ENCODE peak calls at places on chromosomes 4 and X, in eight cellular contexts. One of them, this sample, is unnamed.

GRCh38 chr4:41851621-41852020 is 83.6 kb upstream of the TMEM33 start:
- ATAC-seq in left lung: no peak
- ATAC-seq in right cardiac atrium: no peak
- ATAC-seq in T-cell: no peak
- ATAC-seq in Panc1: no peak
- ATAC-seq in upper lobe of right lung: no peak
- ATAC-seq in body of pancreas: no peak
- ATAC-seq in activated CD8-positive, alpha-beta T cell treated with anti-CD3 and anti-CD28 coated beads, Interleukin-2, amount 10 ng/mL, durations not matched to agents 7 days and 5 days: no peak
- ATAC-seq in this sample: no peak

GRCh38 chr4:149291463-149291862 is 524.2 kb downstream of the IQCM start:
- ATAC-seq in T-cell: no peak
- ATAC-seq in left lung: no peak
- ATAC-seq in upper lobe of right lung: no peak
- ATAC-seq in Panc1: no peak
- ATAC-seq in activated CD8-positive, alpha-beta T cell treated with anti-CD3 and anti-CD28 coated beads, Interleukin-2, amount 10 ng/mL, durations not matched to agents 7 days and 5 days: no peak
- ATAC-seq in body of pancreas: no peak
- ATAC-seq in right cardiac atrium: no peak
- ATAC-seq in this sample: no peak

GRCh38 chr4:168840386-168840763 is 169.7 kb downstream of the CBR4 start:
- ATAC-seq in body of pancreas: no peak
- ATAC-seq in upper lobe of right lung: no peak
- ATAC-seq in left lung: no peak
- ATAC-seq in T-cell: no peak
- ATAC-seq in activated CD8-positive, alpha-beta T cell treated with anti-CD3 and anti-CD28 coated beads, Interleukin-2, amount 10 ng/mL, durations not matched to agents 7 days and 5 days: no peak
- ATAC-seq in right cardiac atrium: peak
- ATAC-seq in Panc1: no peak
- ATAC-seq in this sample: no peak

GRCh38 chr4:37889849-37890500 is 909 bp upstream of the TBC1D1 start:
- ATAC-seq in upper lobe of right lung: peak
- ATAC-seq in body of pancreas: peak
- ATAC-seq in T-cell: no peak
- ATAC-seq in left lung: peak
- ATAC-seq in activated CD8-positive, alpha-beta T cell treated with anti-CD3 and anti-CD28 coated beads, Interleukin-2, amount 10 ng/mL, durations not matched to agents 7 days and 5 days: no peak
- ATAC-seq in right cardiac atrium: peak
- ATAC-seq in Panc1: peak
- ATAC-seq in this sample: no peak

GRCh38 chrX:118484216-118484903 is 11.3 kb upstream of the DOCK11 start:
- ATAC-seq in T-cell: no peak
- ATAC-seq in body of pancreas: no peak
- ATAC-seq in upper lobe of right lung: peak
- ATAC-seq in Panc1: no peak
- ATAC-seq in right cardiac atrium: no peak
- ATAC-seq in activated CD8-positive, alpha-beta T cell treated with anti-CD3 and anti-CD28 coated beads, Interleukin-2, amount 10 ng/mL, durations not matched to agents 7 days and 5 days: no peak
- ATAC-seq in left lung: peak
- ATAC-seq in this sample: no peak

GRCh38 chrX:150446151-150446550 is 83.0 kb downstream of the MAMLD1 start:
- ATAC-seq in right cardiac atrium: peak
- ATAC-seq in activated CD8-positive, alpha-beta T cell treated with anti-CD3 and anti-CD28 coated beads, Interleukin-2, amount 10 ng/mL, durations not matched to agents 7 days and 5 days: no peak
- ATAC-seq in T-cell: no peak
- ATAC-seq in upper lobe of right lung: peak
- ATAC-seq in Panc1: no peak
- ATAC-seq in body of pancreas: no peak
- ATAC-seq in left lung: peak
- ATAC-seq in this sample: no peak

GRCh38 chr4:108466936-108467902 is 153.2 kb upstream of the RPL34 start:
- ATAC-seq in left lung: peak
- ATAC-seq in body of pancreas: no peak
- ATAC-seq in activated CD8-positive, alpha-beta T cell treated with anti-CD3 and anti-CD28 coated beads, Interleukin-2, amount 10 ng/mL, durations not matched to agents 7 days and 5 days: peak
- ATAC-seq in Panc1: no peak
- ATAC-seq in T-cell: peak
- ATAC-seq in upper lobe of right lung: no peak
- ATAC-seq in right cardiac atrium: no peak
- ATAC-seq in this sample: peak

GRCh38 chr4:130738233-130738632 is 1642.3 kb downstream of the C4orf33 start:
- ATAC-seq in body of pancreas: no peak
- ATAC-seq in upper lobe of right lung: no peak
- ATAC-seq in T-cell: no peak
- ATAC-seq in Panc1: no peak
- ATAC-seq in right cardiac atrium: peak
- ATAC-seq in activated CD8-positive, alpha-beta T cell treated with anti-CD3 and anti-CD28 coated beads, Interleukin-2, amount 10 ng/mL, durations not matched to agents 7 days and 5 days: no peak
- ATAC-seq in left lung: no peak
- ATAC-seq in this sample: no peak

GRCh38 chrX:109270580-109271484 is 211.1 kb downstream of the GUCY2F start:
- ATAC-seq in upper lobe of right lung: peak
- ATAC-seq in right cardiac atrium: no peak
- ATAC-seq in Panc1: no peak
- ATAC-seq in left lung: peak
- ATAC-seq in body of pancreas: no peak
- ATAC-seq in activated CD8-positive, alpha-beta T cell treated with anti-CD3 and anti-CD28 coated beads, Interleukin-2, amount 10 ng/mL, durations not matched to agents 7 days and 5 days: no peak
- ATAC-seq in T-cell: no peak
- ATAC-seq in this sample: peak

GRCh38 chr4:88018471-88018870 is 11.0 kb downstream of the PKD2 start:
- ATAC-seq in T-cell: no peak
- ATAC-seq in left lung: peak
- ATAC-seq in Panc1: no peak
- ATAC-seq in upper lobe of right lung: no peak
- ATAC-seq in right cardiac atrium: peak
- ATAC-seq in activated CD8-positive, alpha-beta T cell treated with anti-CD3 and anti-CD28 coated beads, Interleukin-2, amount 10 ng/mL, durations not matched to agents 7 days and 5 days: no peak
- ATAC-seq in body of pancreas: peak
- ATAC-seq in this sample: no peak

GRCh38 chr4:125132281-125132680 is 182.5 kb upstream of the FAT4 start:
- ATAC-seq in activated CD8-positive, alpha-beta T cell treated with anti-CD3 and anti-CD28 coated beads, Interleukin-2, amount 10 ng/mL, durations not matched to agents 7 days and 5 days: no peak
- ATAC-seq in upper lobe of right lung: no peak
- ATAC-seq in T-cell: no peak
- ATAC-seq in Panc1: no peak
- ATAC-seq in body of pancreas: no peak
- ATAC-seq in right cardiac atrium: no peak
- ATAC-seq in left lung: no peak
- ATAC-seq in this sample: no peak

GRCh38 chr4:146059153-146059552 is 116.4 kb upstream of the LSM6 start:
- ATAC-seq in Panc1: no peak
- ATAC-seq in left lung: no peak
- ATAC-seq in T-cell: no peak
- ATAC-seq in body of pancreas: no peak
- ATAC-seq in activated CD8-positive, alpha-beta T cell treated with anti-CD3 and anti-CD28 coated beads, Interleukin-2, amount 10 ng/mL, durations not matched to agents 7 days and 5 days: no peak
- ATAC-seq in right cardiac atrium: no peak
- ATAC-seq in upper lobe of right lung: peak
- ATAC-seq in this sample: no peak

GRCh38 chrX:75963774-75964173 is 178.7 kb upstream of the MAGEE2 start:
- ATAC-seq in body of pancreas: no peak
- ATAC-seq in upper lobe of right lung: no peak
- ATAC-seq in activated CD8-positive, alpha-beta T cell treated with anti-CD3 and anti-CD28 coated beads, Interleukin-2, amount 10 ng/mL, durations not matched to agents 7 days and 5 days: no peak
- ATAC-seq in T-cell: no peak
- ATAC-seq in left lung: no peak
- ATAC-seq in right cardiac atrium: no peak
- ATAC-seq in Panc1: no peak
- ATAC-seq in this sample: no peak

GRCh38 chr4:83217721-83218522 is 66.7 kb downstream of the COQ2 start:
- ATAC-seq in upper lobe of right lung: peak
- ATAC-seq in body of pancreas: peak
- ATAC-seq in T-cell: peak
- ATAC-seq in right cardiac atrium: peak
- ATAC-seq in Panc1: peak
- ATAC-seq in left lung: peak
- ATAC-seq in activated CD8-positive, alpha-beta T cell treated with anti-CD3 and anti-CD28 coated beads, Interleukin-2, amount 10 ng/mL, durations not matched to agents 7 days and 5 days: peak
- ATAC-seq in this sample: peak

GRCh38 chrX:68681443-68681941 is 34.0 kb downstream of the STARD8 start:
- ATAC-seq in left lung: no peak
- ATAC-seq in activated CD8-positive, alpha-beta T cell treated with anti-CD3 and anti-CD28 coated beads, Interleukin-2, amount 10 ng/mL, durations not matched to agents 7 days and 5 days: no peak
- ATAC-seq in T-cell: no peak
- ATAC-seq in Panc1: no peak
- ATAC-seq in right cardiac atrium: peak
- ATAC-seq in upper lobe of right lung: no peak
- ATAC-seq in body of pancreas: no peak
- ATAC-seq in this sample: peak

GRCh38 chr4:52172166-52172565 is 121.1 kb downstream of the SPATA18 start:
- ATAC-seq in upper lobe of right lung: no peak
- ATAC-seq in activated CD8-positive, alpha-beta T cell treated with anti-CD3 and anti-CD28 coated beads, Interleukin-2, amount 10 ng/mL, durations not matched to agents 7 days and 5 days: no peak
- ATAC-seq in body of pancreas: no peak
- ATAC-seq in T-cell: no peak
- ATAC-seq in Panc1: no peak
- ATAC-seq in left lung: no peak
- ATAC-seq in right cardiac atrium: no peak
- ATAC-seq in this sample: no peak

GRCh38 chr4:52628974-52629373 is 30.1 kb downstream of the USP46 start:
- ATAC-seq in body of pancreas: no peak
- ATAC-seq in T-cell: no peak
- ATAC-seq in Panc1: no peak
- ATAC-seq in right cardiac atrium: no peak
- ATAC-seq in left lung: no peak
- ATAC-seq in activated CD8-positive, alpha-beta T cell treated with anti-CD3 and anti-CD28 coated beads, Interleukin-2, amount 10 ng/mL, durations not matched to agents 7 days and 5 days: no peak
- ATAC-seq in upper lobe of right lung: no peak
- ATAC-seq in this sample: no peak

GRCh38 chr4:6225469-6225868 is 25.1 kb upstream of the JAKMIP1 start:
- ATAC-seq in body of pancreas: no peak
- ATAC-seq in upper lobe of right lung: no peak
- ATAC-seq in left lung: peak
- ATAC-seq in Panc1: no peak
- ATAC-seq in T-cell: no peak
- ATAC-seq in activated CD8-positive, alpha-beta T cell treated with anti-CD3 and anti-CD28 coated beads, Interleukin-2, amount 10 ng/mL, durations not matched to agents 7 days and 5 days: no peak
- ATAC-seq in right cardiac atrium: no peak
- ATAC-seq in this sample: no peak

GRCh38 chrX:107747596-107748161 is 27.9 kb downstream of the TSC22D3 start:
- ATAC-seq in upper lobe of right lung: peak
- ATAC-seq in right cardiac atrium: peak
- ATAC-seq in body of pancreas: peak
- ATAC-seq in left lung: peak
- ATAC-seq in Panc1: no peak
- ATAC-seq in activated CD8-positive, alpha-beta T cell treated with anti-CD3 and anti-CD28 coated beads, Interleukin-2, amount 10 ng/mL, durations not matched to agents 7 days and 5 days: no peak
- ATAC-seq in T-cell: no peak
- ATAC-seq in this sample: no peak

GRCh38 chr4:2036327-2036726 is 22.8 kb upstream of the NAT8L start:
- ATAC-seq in T-cell: no peak
- ATAC-seq in right cardiac atrium: no peak
- ATAC-seq in activated CD8-positive, alpha-beta T cell treated with anti-CD3 and anti-CD28 coated beads, Interleukin-2, amount 10 ng/mL, durations not matched to agents 7 days and 5 days: no peak
- ATAC-seq in upper lobe of right lung: no peak
- ATAC-seq in left lung: no peak
- ATAC-seq in body of pancreas: no peak
- ATAC-seq in Panc1: no peak
- ATAC-seq in this sample: no peak

GRCh38 chr4:16914208-16914607 is 15.8 kb upstream of the LDB2 start:
- ATAC-seq in right cardiac atrium: peak
- ATAC-seq in activated CD8-positive, alpha-beta T cell treated with anti-CD3 and anti-CD28 coated beads, Interleukin-2, amount 10 ng/mL, durations not matched to agents 7 days and 5 days: no peak
- ATAC-seq in upper lobe of right lung: peak
- ATAC-seq in body of pancreas: no peak
- ATAC-seq in T-cell: no peak
- ATAC-seq in Panc1: no peak
- ATAC-seq in left lung: peak
- ATAC-seq in this sample: no peak

GRCh38 chr4:108940086-108941033 is 177.5 kb upstream of the ETNPPL start:
- ATAC-seq in left lung: peak
- ATAC-seq in activated CD8-positive, alpha-beta T cell treated with anti-CD3 and anti-CD28 coated beads, Interleukin-2, amount 10 ng/mL, durations not matched to agents 7 days and 5 days: no peak
- ATAC-seq in T-cell: no peak
- ATAC-seq in right cardiac atrium: no peak
- ATAC-seq in upper lobe of right lung: no peak
- ATAC-seq in Panc1: no peak
- ATAC-seq in body of pancreas: no peak
- ATAC-seq in this sample: no peak

GRCh38 chr4:41213563-41214157 is 682 bp downstream of the APBB2 start:
- ATAC-seq in body of pancreas: peak
- ATAC-seq in T-cell: no peak
- ATAC-seq in activated CD8-positive, alpha-beta T cell treated with anti-CD3 and anti-CD28 coated beads, Interleukin-2, amount 10 ng/mL, durations not matched to agents 7 days and 5 days: no peak
- ATAC-seq in Panc1: peak
- ATAC-seq in left lung: peak
- ATAC-seq in upper lobe of right lung: peak
- ATAC-seq in right cardiac atrium: peak
- ATAC-seq in this sample: no peak

GRCh38 chrX:146454363-146454762 is 355.2 kb upstream of the CXorf51B start:
- ATAC-seq in Panc1: no peak
- ATAC-seq in T-cell: no peak
- ATAC-seq in activated CD8-positive, alpha-beta T cell treated with anti-CD3 and anti-CD28 coated beads, Interleukin-2, amount 10 ng/mL, durations not matched to agents 7 days and 5 days: no peak
- ATAC-seq in left lung: no peak
- ATAC-seq in body of pancreas: no peak
- ATAC-seq in upper lobe of right lung: no peak
- ATAC-seq in right cardiac atrium: no peak
- ATAC-seq in this sample: no peak

This sample was measured in activated T-helper 17 cell treated with anti-CD3 and anti-CD28 coated beads, Interleukin-2, amount 50 U/mL, for 72 hours.